ENCODE peak calls at places on chromosome 9, in seven cellular contexts. F, Q, B, I, U, M and E are unnamed samples.

GRCh38 chr9:561430-561829 is 280.1 kb upstream of the DMRT1 start:
- DNase-seq in F (no peak), Q (no peak), B (no peak), I (no peak), U (no peak), M (no peak), E (no peak)

GRCh38 chr9:130282000-130282700 is 16.6 kb downstream of the HMCN2 start:
- DNase-seq in F (no peak), Q (no peak), B (no peak), I (no peak), U (no peak), M (no peak), E (no peak)

GRCh38 chr9:136618578-136619547 is 43.9 kb upstream of the EGFL7 start:
- DNase-seq in F (no peak), Q (no peak), B (no peak), I (no peak), U (no peak), M (no peak), E (no peak)

GRCh38 chr9:113624721-113625120 is 161.2 kb downstream of the RGS3 start:
- DNase-seq in F (no peak), Q (peak; percentile 62), B (peak; percentile 14), I (peak; percentile 50), U (no peak), M (no peak), E (no peak)

GRCh38 chr9:68923480-68923879 is 90.4 kb downstream of the PRKACG start:
- DNase-seq in F (no peak), Q (no peak), B (no peak), I (no peak), U (no peak), M (no peak), E (no peak)

GRCh38 chr9:129058965-129059795 is 21.7 kb upstream of the DOLPP1 start:
- DNase-seq in F (no peak), Q (no peak), B (no peak), I (peak; percentile 42), U (no peak), M (no peak), E (no peak)

GRCh38 chr9:113611461-113612215 is 148.1 kb downstream of the RGS3 start:
- DNase-seq in F (no peak), Q (no peak), B (no peak), I (no peak), U (no peak), M (no peak), E (no peak)

GRCh38 chr9:69425402-69425801 is 100.4 kb downstream of the ENTREP1 start:
- DNase-seq in F (no peak), Q (no peak), B (no peak), I (no peak), U (no peak), M (no peak), E (no peak)

GRCh38 chr9:31347082-31347617 is 1037.3 kb upstream of the ACO1 start:
- DNase-seq in F (no peak), Q (peak; percentile 58), B (no peak), I (no peak), U (no peak), M (no peak), E (no peak)

GRCh38 chr9:33110686-33111085 is 34.2 kb upstream of the SMU1 start:
- DNase-seq in F (no peak), Q (no peak), B (no peak), I (no peak), U (no peak), M (no peak), E (no peak)

GRCh38 chr9:74570879-74571512 is 73.9 kb downstream of the RORB start:
- DNase-seq in F (peak; percentile 14), Q (peak; percentile 39), B (no peak), I (peak; percentile 40), U (peak; percentile 35), M (no peak), E (peak; percentile 64)

GRCh38 chr9:77848428-77848827 is 183.2 kb downstream of the GNAQ start:
- DNase-seq in F (no peak), Q (no peak), B (no peak), I (no peak), U (no peak), M (no peak), E (no peak)

GRCh38 chr9:14238518-14238917 is 75.4 kb downstream of the NFIB start:
- DNase-seq in F (peak; percentile 20), Q (peak; percentile 36), B (peak; percentile 33), I (peak; percentile 58), U (peak; percentile 95), M (no peak), E (peak; percentile 23)

GRCh38 chr9:69584746-69585145 is 87.4 kb downstream of the APBA1 start:
- DNase-seq in F (no peak), Q (no peak), B (no peak), I (no peak), U (no peak), M (no peak), E (no peak)

GRCh38 chr9:127913682-127914081 is 3.2 kb downstream of the ST6GALNAC4 start:
- DNase-seq in F (no peak), Q (no peak), B (no peak), I (no peak), U (no peak), M (no peak), E (no peak)
- H3K18ac ChIP-seq in F (no peak overlapping the region), Q (no peak overlapping the region), B (no peak overlapping the region), I (no peak overlapping the region), U (no peak overlapping the region), M (no peak overlapping the region), E (no peak overlapping the region)

GRCh38 chr9:38178282-38178681 is 109.3 kb upstream of the SHB start:
- DNase-seq in F (no peak), Q (no peak), B (no peak), I (no peak), U (no peak), M (no peak), E (peak; percentile 68)

GRCh38 chr9:38172601-38173000 is 103.6 kb upstream of the SHB start:
- DNase-seq in F (no peak), Q (no peak), B (peak; percentile 60), I (no peak), U (peak; percentile 84), M (peak; percentile 17), E (no peak)

GRCh38 chr9:38177680-38178079 is 108.7 kb upstream of the SHB start:
- DNase-seq in F (no peak), Q (no peak), B (no peak), I (no peak), U (no peak), M (no peak), E (no peak)

GRCh38 chr9:38175423-38175822 is 106.4 kb upstream of the SHB start:
- DNase-seq in F (no peak), Q (no peak), B (no peak), I (no peak), U (no peak), M (no peak), E (no peak)

DNA sequence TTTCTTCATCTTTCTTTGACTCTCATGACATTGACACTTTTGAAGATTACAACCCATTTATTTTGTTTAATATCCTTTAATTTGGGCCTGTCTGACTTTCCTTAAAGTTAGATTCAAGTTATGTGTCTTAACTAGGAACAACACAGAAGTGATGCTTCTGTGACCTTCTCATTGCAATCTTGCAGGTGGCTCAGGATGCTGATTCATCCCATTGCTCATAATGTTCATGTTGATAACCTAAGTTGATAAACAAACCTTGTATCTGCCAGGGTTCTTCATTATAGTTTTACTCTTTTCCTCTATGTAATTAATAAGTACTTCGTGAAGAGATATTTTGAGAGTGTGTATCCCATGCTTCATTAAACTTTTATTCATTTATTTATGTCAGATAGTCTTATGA is 107.2 kb upstream of the SHB start:
- DNase-seq in F (no peak), Q (no peak), B (no peak), I (no peak), U (no peak), M (no peak), E (no peak)
- H3K18ac ChIP-seq in F (no peak overlapping the region), Q (no peak overlapping the region), B (no peak overlapping the region), I (no peak overlapping the region), U (no peak overlapping the region), M (no peak overlapping the region), E (no peak overlapping the region)

DNA sequence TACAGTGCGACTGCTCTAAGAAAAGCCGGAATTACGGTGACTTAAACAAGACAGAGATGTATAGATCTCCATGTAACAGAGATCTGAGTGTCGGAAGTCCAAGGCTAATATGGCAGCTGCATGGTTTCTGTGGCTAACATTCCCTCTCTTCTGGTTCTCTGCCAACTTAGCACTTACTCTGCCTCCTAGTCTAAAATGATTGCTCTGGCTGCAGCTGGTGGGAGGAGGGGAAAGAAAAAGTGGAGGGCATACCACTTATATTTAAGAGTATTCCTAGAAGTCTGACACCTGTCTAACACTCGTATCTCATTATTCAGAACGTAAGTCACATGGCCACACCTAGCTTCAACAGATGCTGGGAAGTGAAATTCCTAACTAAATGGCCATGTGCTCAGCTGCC is 551.5 kb upstream of the TLE4 start:
- DNase-seq in F (no peak), Q (no peak), B (no peak), I (no peak), U (no peak), M (no peak), E (no peak)
- H3K18ac ChIP-seq in F (no peak overlapping the region), Q (no peak overlapping the region), B (no peak overlapping the region), I (peak overlapping the region; percentile 39), U (no peak overlapping the region), M (no peak overlapping the region), E (no peak overlapping the region)

DNA sequence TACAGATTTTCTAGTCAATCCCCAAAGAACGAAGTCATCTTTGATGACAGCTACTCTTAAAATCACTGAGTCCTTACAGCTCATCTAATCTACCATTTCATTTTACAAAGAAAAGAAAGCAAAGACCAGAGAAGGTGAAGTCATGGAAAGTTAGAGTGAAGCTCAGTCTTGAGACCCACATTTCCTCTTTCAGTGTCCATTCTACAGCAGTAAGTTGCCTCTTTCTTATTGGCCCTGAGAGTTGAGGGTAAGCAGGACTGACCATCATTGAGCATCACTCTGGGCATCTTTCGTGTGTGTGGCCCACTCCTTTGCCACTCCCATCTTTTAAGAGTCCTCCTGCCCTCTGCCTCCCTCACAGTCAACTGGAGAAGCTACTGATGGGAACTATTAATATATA is 251.8 kb upstream of the NR4A3 start:
- DNase-seq in F (no peak), Q (no peak), B (no peak), I (no peak), U (no peak), M (no peak), E (no peak)
- H3K18ac ChIP-seq in F (no peak overlapping the region), Q (no peak overlapping the region), B (no peak overlapping the region), I (no peak overlapping the region), U (no peak overlapping the region), M (no peak overlapping the region), E (no peak overlapping the region)

GRCh38 chr9:97919217-97919813 is 3.0 kb downstream of the TRMO start:
- DNase-seq in F (no peak), Q (no peak), B (no peak), I (no peak), U (no peak), M (no peak), E (no peak)
- H3K18ac ChIP-seq in F (no peak overlapping the region), Q (no peak overlapping the region), B (no peak overlapping the region), I (no peak overlapping the region), U (no peak overlapping the region), M (no peak overlapping the region), E (no peak overlapping the region)